ENCODE peak calls at places on chromosome 2, in seven cellular contexts. One of them, this sample, is unnamed. For H3K9me3, the result is how much of the 10 kb centered on the place peaks cover.

GRCh38 chr2:153823880-153824279 is 47.8 kb upstream of the GALNT13 start:
- DNase-seq in body of pancreas: no peak
- DNase-seq in IMR-90: no peak
- DNase-seq in PC-9: no peak
- DNase-seq in K562: no peak
- DNase-seq in GM23248: no peak
- DNase-seq in heart right ventricle: no peak
- DNase-seq in this sample: no peak

GRCh38 chr2:107312240-107312639 is 426.3 kb upstream of the ST6GAL2 start:
- DNase-seq in GM23248: no peak
- DNase-seq in heart right ventricle: no peak
- DNase-seq in IMR-90: no peak
- DNase-seq in K562: no peak
- DNase-seq in PC-9: no peak
- DNase-seq in body of pancreas: no peak
- DNase-seq in this sample: no peak

GRCh38 chr2:219284501-219285347 is 5.6 kb downstream of the DNAJB2 start:
- DNase-seq in K562: no peak
- DNase-seq in heart right ventricle: no peak
- DNase-seq in body of pancreas: no peak
- DNase-seq in IMR-90: no peak
- DNase-seq in PC-9: no peak
- DNase-seq in GM23248: peak
- DNase-seq in this sample: no peak

GRCh38 chr2:184799386-184799785 is 201.1 kb downstream of the ZNF804A start:
- DNase-seq in K562: no peak
- DNase-seq in body of pancreas: no peak
- DNase-seq in IMR-90: no peak
- DNase-seq in PC-9: no peak
- DNase-seq in heart right ventricle: no peak
- DNase-seq in GM23248: no peak
- DNase-seq in this sample: no peak

GRCh38 chr2:179861027-179861776 is at the start of gene ZNF385B:
- DNase-seq in K562: no peak
- DNase-seq in PC-9: no peak
- DNase-seq in heart right ventricle: peak
- DNase-seq in IMR-90: peak
- DNase-seq in GM23248: peak
- DNase-seq in body of pancreas: no peak
- DNase-seq in this sample: peak

GRCh38 chr2:120736955-120737801 is 1.5 kb downstream of the GLI2 start:
- DNase-seq in GM23248: peak
- DNase-seq in PC-9: no peak
- DNase-seq in IMR-90: peak
- DNase-seq in heart right ventricle: peak
- DNase-seq in body of pancreas: no peak
- DNase-seq in K562: no peak
- DNase-seq in this sample: peak

GRCh38 chr2:73946215-73946614 is 19.5 kb downstream of the DGUOK start:
- DNase-seq in heart right ventricle: no peak
- DNase-seq in K562: no peak
- DNase-seq in GM23248: no peak
- DNase-seq in body of pancreas: no peak
- DNase-seq in PC-9: no peak
- DNase-seq in IMR-90: no peak
- DNase-seq in this sample: no peak

GRCh38 chr2:224359569-224359968 is 42.3 kb downstream of the FAM124B start:
- DNase-seq in PC-9: no peak
- DNase-seq in GM23248: peak
- DNase-seq in IMR-90: no peak
- DNase-seq in heart right ventricle: no peak
- DNase-seq in K562: peak
- DNase-seq in body of pancreas: no peak
- DNase-seq in this sample: peak

GRCh38 chr2:85682378-85682777 is 11.8 kb upstream of the GNLY start:
- DNase-seq in body of pancreas: no peak
- DNase-seq in heart right ventricle: no peak
- DNase-seq in PC-9: no peak
- DNase-seq in K562: no peak
- DNase-seq in IMR-90: peak
- DNase-seq in GM23248: peak
- DNase-seq in this sample: no peak

GRCh38 chr2:237045449-237045848 is 40.2 kb upstream of the COPS8 start:
- DNase-seq in PC-9: no peak
- DNase-seq in heart right ventricle: no peak
- DNase-seq in K562: no peak
- DNase-seq in IMR-90: no peak
- DNase-seq in body of pancreas: no peak
- DNase-seq in GM23248: peak
- DNase-seq in this sample: no peak

GRCh38 chr2:9655441-9656269 is 24.9 kb upstream of the YWHAQ start:
- DNase-seq in GM23248: peak
- DNase-seq in heart right ventricle: no peak
- DNase-seq in IMR-90: peak
- DNase-seq in PC-9: peak
- DNase-seq in K562: no peak
- DNase-seq in body of pancreas: no peak
- DNase-seq in this sample: no peak

GRCh38 chr2:214591359-214591758 is 180.5 kb downstream of the VWC2L start:
- DNase-seq in heart right ventricle: no peak
- DNase-seq in PC-9: peak
- DNase-seq in IMR-90: peak
- DNase-seq in K562: no peak
- DNase-seq in GM23248: no peak
- DNase-seq in body of pancreas: no peak
- DNase-seq in this sample: peak

GRCh38 chr2:45833301-45833967 is 182.0 kb downstream of the PRKCE start:
- DNase-seq in PC-9: no peak
- DNase-seq in GM23248: no peak
- DNase-seq in body of pancreas: no peak
- DNase-seq in heart right ventricle: no peak
- DNase-seq in K562: no peak
- DNase-seq in IMR-90: no peak
- DNase-seq in this sample: no peak
- H3K27ac ChIP-seq in PC-9: no peak
- H3K27ac ChIP-seq in GM23248: no peak
- H3K27ac ChIP-seq in body of pancreas: no peak
- H3K27ac ChIP-seq in heart right ventricle: no peak
- H3K27ac ChIP-seq in K562: no peak
- H3K27ac ChIP-seq in IMR-90: no peak
- H3K27ac ChIP-seq in this sample: no peak

DNA sequence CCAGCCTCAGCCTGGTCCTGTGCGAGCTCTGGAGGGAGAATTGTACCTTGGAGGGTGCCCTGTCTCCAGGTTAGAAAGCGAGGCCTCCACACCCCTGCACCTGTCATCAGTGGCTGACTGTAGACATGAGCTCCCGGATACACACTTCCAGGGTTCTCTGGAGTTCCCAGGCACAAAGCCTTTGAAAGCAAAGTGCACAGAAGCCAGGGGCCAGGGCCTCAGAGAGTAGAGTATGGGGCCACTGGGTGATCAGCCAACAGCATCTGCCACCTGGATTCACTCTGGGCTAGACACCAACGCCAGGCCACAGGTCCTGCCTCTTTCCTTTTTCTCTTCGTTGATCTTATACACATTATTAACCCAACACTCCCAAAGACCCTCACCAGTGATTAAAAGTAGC is 239.4 kb upstream of the HDAC4 start:
- DNase-seq in GM23248: no peak
- DNase-seq in PC-9: no peak
- DNase-seq in IMR-90: no peak
- DNase-seq in body of pancreas: no peak
- DNase-seq in heart right ventricle: no peak
- DNase-seq in K562: no peak
- DNase-seq in this sample: no peak
- H3K9me3 ChIP-seq in GM23248: under half
- H3K9me3 ChIP-seq in PC-9: under half
- H3K9me3 ChIP-seq in IMR-90: under half
- H3K9me3 ChIP-seq in body of pancreas: under half
- H3K9me3 ChIP-seq in heart right ventricle: under half
- H3K9me3 ChIP-seq in K562: under half
- H3K9me3 ChIP-seq in this sample: under half

GRCh38 chr2:54599914-54600313 is 123.5 kb upstream of the EML6 start:
- DNase-seq in heart right ventricle: peak
- DNase-seq in K562: peak
- DNase-seq in GM23248: peak
- DNase-seq in PC-9: no peak
- DNase-seq in body of pancreas: peak
- DNase-seq in IMR-90: no peak
- DNase-seq in this sample: no peak
- H3K27ac ChIP-seq in heart right ventricle: peak
- H3K27ac ChIP-seq in K562: peak
- H3K27ac ChIP-seq in GM23248: peak
- H3K27ac ChIP-seq in PC-9: no peak
- H3K27ac ChIP-seq in body of pancreas: peak
- H3K27ac ChIP-seq in IMR-90: no peak
- H3K27ac ChIP-seq in this sample: no peak

DNA sequence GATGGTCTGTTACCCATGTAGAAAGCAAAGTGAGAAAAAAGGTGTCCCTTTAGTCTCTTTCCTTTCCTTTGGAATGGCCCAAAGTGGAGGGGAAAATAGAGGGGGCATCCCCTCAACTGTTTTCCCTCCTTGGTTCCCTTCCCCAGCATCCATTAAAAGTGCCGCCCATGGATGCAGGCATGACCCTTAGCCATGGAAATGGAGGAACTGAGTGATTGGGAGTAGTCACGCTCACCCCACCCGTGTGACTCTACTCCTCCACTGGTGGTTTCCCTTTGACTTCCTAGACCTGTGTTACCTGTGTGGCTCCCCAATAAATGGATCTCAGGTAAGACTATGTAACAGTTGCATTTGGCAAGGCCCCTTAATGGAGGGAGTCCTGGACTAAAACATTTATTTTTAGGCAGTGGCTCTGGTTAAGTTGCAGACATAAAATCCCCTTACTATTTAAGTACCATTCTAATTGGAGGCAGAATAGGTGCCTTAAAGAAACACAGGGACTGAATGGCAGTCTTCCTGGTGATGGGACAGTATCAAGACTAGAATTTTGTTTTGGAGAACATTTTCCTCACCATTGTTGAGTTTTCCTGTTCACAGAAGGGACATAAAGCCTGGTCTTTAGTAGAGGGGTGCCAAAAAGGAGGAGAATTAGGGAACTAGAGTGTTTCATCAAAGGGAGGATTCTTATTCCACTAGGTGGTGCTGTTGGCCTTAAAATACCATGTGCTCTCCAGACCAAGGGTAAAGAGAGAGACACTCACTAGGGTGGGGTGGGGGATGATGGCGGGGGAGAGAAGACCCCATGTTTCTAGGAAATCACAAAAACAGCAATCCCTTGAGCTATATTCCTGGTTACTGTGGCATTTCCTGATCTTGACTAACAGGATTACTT is 25.7 kb upstream of the PLA2R1 start:
- DNase-seq in K562: peak
- DNase-seq in heart right ventricle: no peak
- DNase-seq in PC-9: no peak
- DNase-seq in body of pancreas: no peak
- DNase-seq in IMR-90: peak
- DNase-seq in GM23248: peak
- DNase-seq in this sample: peak
- H3K9me3 ChIP-seq in K562: under half
- H3K9me3 ChIP-seq in heart right ventricle: under half
- H3K9me3 ChIP-seq in PC-9: under half
- H3K9me3 ChIP-seq in body of pancreas: half or more
- H3K9me3 ChIP-seq in IMR-90: under half
- H3K9me3 ChIP-seq in GM23248: under half
- H3K9me3 ChIP-seq in this sample: under half

GRCh38 chr2:23427350-23427749 is 42.4 kb downstream of the KLHL29 start:
- DNase-seq in heart right ventricle: no peak
- DNase-seq in body of pancreas: no peak
- DNase-seq in PC-9: peak
- DNase-seq in GM23248: no peak
- DNase-seq in K562: no peak
- DNase-seq in IMR-90: no peak
- DNase-seq in this sample: no peak

GRCh38 chr2:23425338-23425871 is 40.4 kb downstream of the KLHL29 start:
- DNase-seq in IMR-90: no peak
- DNase-seq in heart right ventricle: no peak
- DNase-seq in GM23248: no peak
- DNase-seq in body of pancreas: peak
- DNase-seq in K562: no peak
- DNase-seq in PC-9: no peak
- DNase-seq in this sample: no peak

GRCh38 chr2:23423873-23424680 is 39.1 kb downstream of the KLHL29 start:
- DNase-seq in GM23248: no peak
- DNase-seq in K562: no peak
- DNase-seq in IMR-90: no peak
- DNase-seq in heart right ventricle: no peak
- DNase-seq in body of pancreas: no peak
- DNase-seq in PC-9: no peak
- DNase-seq in this sample: no peak

GRCh38 chr2:23426284-23426905 is 41.4 kb downstream of the KLHL29 start:
- DNase-seq in GM23248: peak
- DNase-seq in PC-9: peak
- DNase-seq in heart right ventricle: peak
- DNase-seq in IMR-90: peak
- DNase-seq in K562: no peak
- DNase-seq in body of pancreas: peak
- DNase-seq in this sample: no peak

DNA sequence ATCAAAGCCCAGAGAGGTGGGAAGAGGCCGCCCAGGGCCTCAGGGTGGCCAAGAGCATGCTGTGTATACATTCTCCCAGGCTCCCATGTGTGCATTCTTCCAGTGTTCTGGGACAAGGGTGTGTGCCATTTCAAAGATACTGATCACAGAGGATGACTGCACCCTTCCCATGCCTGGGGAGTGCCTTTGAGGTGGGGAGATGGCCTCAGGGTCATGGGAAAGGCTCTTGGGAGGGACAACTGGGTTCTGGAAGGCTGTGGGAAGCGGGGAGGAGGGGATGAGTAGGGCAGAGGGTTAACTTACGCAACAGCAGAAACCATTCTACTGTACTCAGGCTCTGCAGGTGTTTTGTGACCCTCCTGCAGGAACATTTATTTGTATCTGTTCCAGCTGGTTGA is 40.9 kb downstream of the KLHL29 start:
- DNase-seq in IMR-90: peak
- DNase-seq in PC-9: peak
- DNase-seq in GM23248: peak
- DNase-seq in heart right ventricle: no peak
- DNase-seq in body of pancreas: no peak
- DNase-seq in K562: no peak
- DNase-seq in this sample: no peak
- H3K27ac ChIP-seq in IMR-90: peak
- H3K27ac ChIP-seq in PC-9: no peak
- H3K27ac ChIP-seq in GM23248: peak
- H3K27ac ChIP-seq in heart right ventricle: no peak
- H3K27ac ChIP-seq in body of pancreas: no peak
- H3K27ac ChIP-seq in K562: no peak
- H3K27ac ChIP-seq in this sample: no peak

GRCh38 chr2:108395155-108395554 is 17.4 kb downstream of the SULT1C4 start:
- DNase-seq in GM23248: no peak
- DNase-seq in K562: no peak
- DNase-seq in PC-9: no peak
- DNase-seq in body of pancreas: no peak
- DNase-seq in heart right ventricle: no peak
- DNase-seq in IMR-90: no peak
- DNase-seq in this sample: no peak
- H3K9me3 ChIP-seq in GM23248: under half
- H3K9me3 ChIP-seq in K562: under half
- H3K9me3 ChIP-seq in PC-9: under half
- H3K9me3 ChIP-seq in body of pancreas: under half
- H3K9me3 ChIP-seq in heart right ventricle: under half
- H3K9me3 ChIP-seq in IMR-90: under half
- H3K9me3 ChIP-seq in this sample: under half

GRCh38 chr2:200467806-200468686 is 41.8 kb downstream of the KCTD18 start:
- DNase-seq in IMR-90: no peak
- DNase-seq in K562: no peak
- DNase-seq in heart right ventricle: no peak
- DNase-seq in PC-9: no peak
- DNase-seq in GM23248: no peak
- DNase-seq in body of pancreas: no peak
- DNase-seq in this sample: peak
- H3K27ac ChIP-seq in IMR-90: peak
- H3K27ac ChIP-seq in K562: no peak
- H3K27ac ChIP-seq in heart right ventricle: no peak
- H3K27ac ChIP-seq in PC-9: no peak
- H3K27ac ChIP-seq in GM23248: peak
- H3K27ac ChIP-seq in body of pancreas: no peak
- H3K27ac ChIP-seq in this sample: peak

This sample was measured in SJCRH30.